ENCODE peak calls at places on chromosomes 16 and 17, in five cellular contexts. One of them, this sample, is unnamed.

GRCh38 chr16:47644661-47645060 is 183.5 kb downstream of the PHKB start:
- DNase-seq in foreskin fibroblast: no peak
- DNase-seq in neural progenitor cell: no peak
- DNase-seq in CD14-positive monocyte: no peak
- DNase-seq in astrocyte of the spinal cord: peak
- DNase-seq in this sample: peak

GRCh38 chr17:70184770-70185169 is 15.4 kb downstream of the KCNJ2 start:
- DNase-seq in foreskin fibroblast: peak
- DNase-seq in neural progenitor cell: no peak
- DNase-seq in CD14-positive monocyte: no peak
- DNase-seq in astrocyte of the spinal cord: peak
- DNase-seq in this sample: peak

GRCh38 chr17:37546242-37546641 is 56.6 kb downstream of the DUSP14 start:
- DNase-seq in foreskin fibroblast: no peak
- DNase-seq in neural progenitor cell: no peak
- DNase-seq in CD14-positive monocyte: no peak
- DNase-seq in astrocyte of the spinal cord: no peak
- DNase-seq in this sample: peak

GRCh38 chr17:30375661-30376060 is 3.1 kb upstream of the CPD start:
- DNase-seq in foreskin fibroblast: no peak
- DNase-seq in neural progenitor cell: no peak
- DNase-seq in CD14-positive monocyte: no peak
- DNase-seq in astrocyte of the spinal cord: no peak
- DNase-seq in this sample: no peak

GRCh38 chr17:81277421-81277820 is 17.7 kb downstream of the SLC38A10 start:
- DNase-seq in foreskin fibroblast: no peak
- DNase-seq in neural progenitor cell: no peak
- DNase-seq in CD14-positive monocyte: no peak
- DNase-seq in astrocyte of the spinal cord: no peak
- DNase-seq in this sample: no peak

GRCh38 chr16:10297341-10298006 is 88.4 kb upstream of the ATF7IP2 start:
- DNase-seq in foreskin fibroblast: no peak
- DNase-seq in neural progenitor cell: no peak
- DNase-seq in CD14-positive monocyte: peak
- DNase-seq in astrocyte of the spinal cord: no peak
- DNase-seq in this sample: no peak

GRCh38 chr16:4309833-4310266 is 6.0 kb upstream of the GLIS2 start:
- DNase-seq in foreskin fibroblast: peak
- DNase-seq in neural progenitor cell: peak
- DNase-seq in CD14-positive monocyte: no peak
- DNase-seq in astrocyte of the spinal cord: peak
- DNase-seq in this sample: peak

GRCh38 chr17:21208352-21208751 is 5.6 kb downstream of the TMEM11 start:
- DNase-seq in foreskin fibroblast: no peak
- DNase-seq in neural progenitor cell: no peak
- DNase-seq in CD14-positive monocyte: no peak
- DNase-seq in astrocyte of the spinal cord: no peak
- DNase-seq in this sample: no peak

GRCh38 chr17:11921296-11921695 is 76.0 kb downstream of the ZNF18 start:
- DNase-seq in foreskin fibroblast: no peak
- DNase-seq in neural progenitor cell: no peak
- DNase-seq in CD14-positive monocyte: no peak
- DNase-seq in astrocyte of the spinal cord: no peak
- DNase-seq in this sample: no peak

GRCh38 chr17:45756266-45756989 is 27.7 kb upstream of the CRHR1 start:
- DNase-seq in foreskin fibroblast: no peak
- DNase-seq in neural progenitor cell: peak
- DNase-seq in CD14-positive monocyte: no peak
- DNase-seq in astrocyte of the spinal cord: no peak
- DNase-seq in this sample: no peak

GRCh38 chr16:69818811-69819587 is 56.9 kb downstream of the WWP2 start:
- DNase-seq in foreskin fibroblast: no peak
- DNase-seq in neural progenitor cell: peak
- DNase-seq in CD14-positive monocyte: no peak
- DNase-seq in astrocyte of the spinal cord: no peak
- DNase-seq in this sample: no peak

GRCh38 chr17:46152423-46152822 is 40.8 kb downstream of the KANSL1 start:
- DNase-seq in foreskin fibroblast: no peak
- DNase-seq in neural progenitor cell: no peak
- DNase-seq in CD14-positive monocyte: no peak
- DNase-seq in astrocyte of the spinal cord: no peak
- DNase-seq in this sample: no peak

GRCh38 chr16:3149630-3150345 is 15.0 kb downstream of the ZNF213 start:
- DNase-seq in foreskin fibroblast: peak
- DNase-seq in neural progenitor cell: peak
- DNase-seq in CD14-positive monocyte: no peak
- DNase-seq in astrocyte of the spinal cord: peak
- DNase-seq in this sample: peak

GRCh38 chr17:27586203-27586701 is 44.7 kb upstream of the LGALS9 start:
- DNase-seq in foreskin fibroblast: peak
- DNase-seq in neural progenitor cell: no peak
- DNase-seq in CD14-positive monocyte: no peak
- DNase-seq in astrocyte of the spinal cord: peak
- DNase-seq in this sample: peak

GRCh38 chr17:27495460-27495859 is 39.2 kb downstream of the KSR1 start:
- DNase-seq in foreskin fibroblast: no peak
- DNase-seq in neural progenitor cell: no peak
- DNase-seq in CD14-positive monocyte: no peak
- DNase-seq in astrocyte of the spinal cord: no peak
- DNase-seq in this sample: no peak

DNA sequence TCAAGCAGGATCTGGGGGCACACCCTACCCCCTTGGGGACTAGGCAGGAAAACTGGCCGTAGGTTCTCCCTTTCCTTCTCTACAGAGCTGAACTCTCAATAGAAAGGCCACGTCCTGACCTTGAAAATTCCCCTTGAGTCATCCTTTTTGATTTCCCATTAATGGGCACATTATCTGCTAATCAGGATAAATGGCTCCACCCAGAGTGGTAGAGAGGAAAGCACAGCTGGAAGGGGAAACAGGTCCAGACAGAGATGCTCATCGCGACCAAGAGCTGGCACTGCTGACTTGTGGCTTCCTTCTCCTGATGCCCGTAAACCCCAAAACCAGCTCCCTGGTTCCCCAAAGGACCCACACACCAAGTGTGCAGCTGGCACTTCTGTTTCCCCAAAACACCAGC is 206.5 kb upstream of the CDH5 start:
- DNase-seq in foreskin fibroblast: peak
- DNase-seq in neural progenitor cell: no peak
- DNase-seq in CD14-positive monocyte: no peak
- DNase-seq in astrocyte of the spinal cord: no peak
- DNase-seq in this sample: peak
- TF ChIP-seq CTCF in foreskin fibroblast: peak
- TF ChIP-seq CTCF in neural progenitor cell: peak
- TF ChIP-seq CTCF in CD14-positive monocyte: no peak
- TF ChIP-seq CTCF in astrocyte of the spinal cord: no peak
- TF ChIP-seq CTCF in this sample: peak

GRCh38 chr16:68252383-68252782 is 7.2 kb downstream of the PLA2G15 start:
- DNase-seq in foreskin fibroblast: no peak
- DNase-seq in neural progenitor cell: no peak
- DNase-seq in CD14-positive monocyte: no peak
- DNase-seq in astrocyte of the spinal cord: no peak
- DNase-seq in this sample: no peak

GRCh38 chr16:68253721-68254120 is 8.5 kb downstream of the PLA2G15 start:
- DNase-seq in foreskin fibroblast: no peak
- DNase-seq in neural progenitor cell: no peak
- DNase-seq in CD14-positive monocyte: no peak
- DNase-seq in astrocyte of the spinal cord: no peak
- DNase-seq in this sample: no peak

GRCh38 chr16:68249361-68249760 is 4.2 kb downstream of the PLA2G15 start:
- DNase-seq in foreskin fibroblast: no peak
- DNase-seq in neural progenitor cell: no peak
- DNase-seq in CD14-positive monocyte: no peak
- DNase-seq in astrocyte of the spinal cord: no peak
- DNase-seq in this sample: no peak

GRCh38 chr16:68250951-68251350 is 5.8 kb downstream of the PLA2G15 start:
- DNase-seq in foreskin fibroblast: no peak
- DNase-seq in neural progenitor cell: no peak
- DNase-seq in CD14-positive monocyte: no peak
- DNase-seq in astrocyte of the spinal cord: no peak
- DNase-seq in this sample: no peak

GRCh38 chr16:68251812-68252211 is 6.6 kb downstream of the PLA2G15 start:
- DNase-seq in foreskin fibroblast: no peak
- DNase-seq in neural progenitor cell: no peak
- DNase-seq in CD14-positive monocyte: no peak
- DNase-seq in astrocyte of the spinal cord: no peak
- DNase-seq in this sample: no peak
- TF ChIP-seq CTCF in foreskin fibroblast: no peak
- TF ChIP-seq CTCF in neural progenitor cell: no peak
- TF ChIP-seq CTCF in CD14-positive monocyte: no peak
- TF ChIP-seq CTCF in astrocyte of the spinal cord: no peak
- TF ChIP-seq CTCF in this sample: no peak

GRCh38 chr17:29077320-29077719 is 34.4 kb downstream of the PIPOX start:
- DNase-seq in foreskin fibroblast: no peak
- DNase-seq in neural progenitor cell: no peak
- DNase-seq in CD14-positive monocyte: no peak
- DNase-seq in astrocyte of the spinal cord: no peak
- DNase-seq in this sample: no peak

GRCh38 chr17:29078183-29079045 is 35.5 kb downstream of the PIPOX start:
- DNase-seq in foreskin fibroblast: no peak
- DNase-seq in neural progenitor cell: no peak
- DNase-seq in CD14-positive monocyte: no peak
- DNase-seq in astrocyte of the spinal cord: peak
- DNase-seq in this sample: peak

GRCh38 chr17:29080323-29080722 is 37.4 kb downstream of the PIPOX start:
- DNase-seq in foreskin fibroblast: no peak
- DNase-seq in neural progenitor cell: no peak
- DNase-seq in CD14-positive monocyte: no peak
- DNase-seq in astrocyte of the spinal cord: no peak
- DNase-seq in this sample: no peak

GRCh38 chr17:29079887-29080286 is 36.9 kb downstream of the PIPOX start:
- DNase-seq in foreskin fibroblast: no peak
- DNase-seq in neural progenitor cell: no peak
- DNase-seq in CD14-positive monocyte: no peak
- DNase-seq in astrocyte of the spinal cord: no peak
- DNase-seq in this sample: no peak

GRCh38 chr17:29079433-29079832 is 36.5 kb downstream of the PIPOX start:
- DNase-seq in foreskin fibroblast: no peak
- DNase-seq in neural progenitor cell: no peak
- DNase-seq in CD14-positive monocyte: no peak
- DNase-seq in astrocyte of the spinal cord: no peak
- DNase-seq in this sample: no peak
- TF ChIP-seq CTCF in foreskin fibroblast: no peak
- TF ChIP-seq CTCF in neural progenitor cell: no peak
- TF ChIP-seq CTCF in CD14-positive monocyte: no peak
- TF ChIP-seq CTCF in astrocyte of the spinal cord: no peak
- TF ChIP-seq CTCF in this sample: no peak

GRCh38 chr17:44071198-44071520 is 624 bp downstream of the G6PC3 start:
- DNase-seq in foreskin fibroblast: peak
- DNase-seq in neural progenitor cell: no peak
- DNase-seq in CD14-positive monocyte: no peak
- DNase-seq in astrocyte of the spinal cord: no peak
- DNase-seq in this sample: peak

GRCh38 chr17:44067547-44067945 is 1.1 kb upstream of the LSM12 start:
- DNase-seq in foreskin fibroblast: no peak
- DNase-seq in neural progenitor cell: no peak
- DNase-seq in CD14-positive monocyte: no peak
- DNase-seq in astrocyte of the spinal cord: no peak
- DNase-seq in this sample: no peak

GRCh38 chr17:44069974-44070454 is 521 bp upstream of the G6PC3 start:
- DNase-seq in foreskin fibroblast: no peak
- DNase-seq in neural progenitor cell: no peak
- DNase-seq in CD14-positive monocyte: no peak
- DNase-seq in astrocyte of the spinal cord: no peak
- DNase-seq in this sample: peak

GRCh38 chr17:44071772-44072171 is 1.2 kb downstream of the G6PC3 start:
- DNase-seq in foreskin fibroblast: no peak
- DNase-seq in neural progenitor cell: no peak
- DNase-seq in CD14-positive monocyte: no peak
- DNase-seq in astrocyte of the spinal cord: no peak
- DNase-seq in this sample: no peak

DNA sequence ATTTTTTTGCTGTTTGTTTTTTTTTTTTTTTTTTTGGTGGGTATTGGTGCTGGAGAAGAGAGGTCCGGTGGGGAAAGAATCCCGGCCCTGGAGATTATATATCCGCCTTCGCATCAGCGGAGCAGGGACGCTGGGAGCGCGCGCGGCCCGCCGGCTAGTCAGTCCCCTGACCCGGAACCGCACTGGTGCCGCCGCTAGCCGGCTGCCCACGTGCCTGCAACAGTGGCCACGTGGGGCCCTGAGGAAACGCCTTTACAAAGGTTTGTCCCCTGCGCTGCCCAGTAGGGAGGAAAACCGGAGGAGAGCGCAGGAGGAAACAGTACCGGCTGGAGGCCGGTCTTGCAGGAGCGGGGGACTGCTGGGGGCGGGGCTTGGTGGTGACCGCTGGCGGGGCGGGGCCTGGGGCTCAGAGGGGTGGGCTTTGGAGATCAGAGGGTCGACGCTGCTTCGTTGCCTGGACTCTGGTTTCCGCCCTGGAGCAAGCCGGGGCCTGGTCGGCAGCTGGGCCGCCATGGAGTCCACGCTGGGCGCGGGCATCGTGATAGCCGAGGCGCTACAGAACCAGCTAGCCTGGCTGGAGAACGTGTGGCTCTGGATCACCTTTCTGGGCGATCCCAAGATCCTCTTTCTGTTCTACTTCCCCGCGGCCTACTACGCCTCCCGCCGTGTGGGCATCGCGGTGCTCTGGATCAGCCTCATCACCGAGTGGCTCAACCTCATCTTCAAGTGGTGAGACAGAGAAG is at the start of gene G6PC3:
- DNase-seq in foreskin fibroblast: peak
- DNase-seq in neural progenitor cell: peak
- DNase-seq in CD14-positive monocyte: peak
- DNase-seq in astrocyte of the spinal cord: peak
- DNase-seq in this sample: peak
- TF ChIP-seq CTCF in foreskin fibroblast: no peak
- TF ChIP-seq CTCF in neural progenitor cell: no peak
- TF ChIP-seq CTCF in CD14-positive monocyte: no peak
- TF ChIP-seq CTCF in astrocyte of the spinal cord: no peak
- TF ChIP-seq CTCF in this sample: no peak

GRCh38 chr17:14297161-14297851 is 3.6 kb upstream of the HS3ST3B1 start:
- DNase-seq in foreskin fibroblast: peak
- DNase-seq in neural progenitor cell: peak
- DNase-seq in CD14-positive monocyte: no peak
- DNase-seq in astrocyte of the spinal cord: peak
- DNase-seq in this sample: peak

GRCh38 chr17:14295676-14296075 is 5.2 kb upstream of the HS3ST3B1 start:
- DNase-seq in foreskin fibroblast: no peak
- DNase-seq in neural progenitor cell: no peak
- DNase-seq in CD14-positive monocyte: no peak
- DNase-seq in astrocyte of the spinal cord: no peak
- DNase-seq in this sample: no peak

GRCh38 chr17:14296511-14296910 is 4.4 kb upstream of the HS3ST3B1 start:
- DNase-seq in foreskin fibroblast: no peak
- DNase-seq in neural progenitor cell: no peak
- DNase-seq in CD14-positive monocyte: no peak
- DNase-seq in astrocyte of the spinal cord: no peak
- DNase-seq in this sample: no peak

GRCh38 chr17:14298221-14298994 is 2.5 kb upstream of the HS3ST3B1 start:
- DNase-seq in foreskin fibroblast: no peak
- DNase-seq in neural progenitor cell: peak
- DNase-seq in CD14-positive monocyte: no peak
- DNase-seq in astrocyte of the spinal cord: no peak
- DNase-seq in this sample: peak

DNA sequence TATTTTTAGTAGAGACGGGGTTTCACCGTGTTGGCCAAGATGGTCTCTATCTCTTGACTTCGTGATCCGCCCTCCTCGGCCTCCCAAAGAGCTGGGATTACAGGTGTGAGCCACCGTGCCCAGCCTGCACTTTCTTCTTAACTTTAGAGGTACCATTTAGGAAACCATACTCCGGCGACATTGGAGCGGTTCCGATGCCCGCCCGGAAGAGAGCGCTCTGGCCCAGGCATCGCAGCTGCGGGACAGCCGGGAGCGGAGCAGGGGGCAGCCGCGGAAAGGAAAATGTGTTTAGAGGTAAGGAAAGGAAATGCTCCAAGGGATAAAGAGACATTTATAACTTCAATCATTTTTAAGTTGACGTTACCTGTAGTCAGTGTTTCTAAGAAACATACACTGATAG is 6.0 kb upstream of the HS3ST3B1 start:
- DNase-seq in foreskin fibroblast: no peak
- DNase-seq in neural progenitor cell: no peak
- DNase-seq in CD14-positive monocyte: no peak
- DNase-seq in astrocyte of the spinal cord: no peak
- DNase-seq in this sample: no peak
- TF ChIP-seq CTCF in foreskin fibroblast: no peak
- TF ChIP-seq CTCF in neural progenitor cell: peak
- TF ChIP-seq CTCF in CD14-positive monocyte: no peak
- TF ChIP-seq CTCF in astrocyte of the spinal cord: no peak
- TF ChIP-seq CTCF in this sample: no peak